ENCODE peak calls at places on chromosomes 12 and 14, in seven cellular contexts. K, H, N, C, B, G and S are unnamed samples. For H3K4me1, the result is how much of the 10 kb centered on the place peaks cover.

GRCh38 chr14:76309572-76310551 is 66.1 kb upstream of the ESRRB start:
- DNase-seq in K (no peak), H (no peak), N (no peak), C (no peak), B (no peak), G (no peak), S (peak)

GRCh38 chr14:60680511-60680910 is 31.2 kb upstream of the SIX1 start:
- DNase-seq in K (no peak), H (no peak), N (no peak), C (no peak), B (no peak), G (no peak), S (no peak)

GRCh38 chr12:87866602-87867292 is 162.5 kb downstream of the C12orf50 start:
- DNase-seq in K (no peak), H (no peak), N (no peak), C (peak), B (peak), G (no peak), S (no peak)

GRCh38 chr12:4723226-4723625 is 3.0 kb downstream of the GALNT8 start:
- DNase-seq in K (no peak), H (no peak), N (no peak), C (no peak), B (no peak), G (no peak), S (no peak)

GRCh38 chr14:91418387-91419043 is 895 bp upstream of the CCDC88C start:
- DNase-seq in K (peak), H (peak), N (peak), C (peak), B (peak), G (peak), S (peak)

GRCh38 chr12:102061096-102061555 is 665 bp downstream of the WASHC3 start:
- DNase-seq in K (peak), H (no peak), N (no peak), C (no peak), B (peak), G (no peak), S (no peak)

GRCh38 chr12:93484315-93484981 is 17.1 kb downstream of the MRPL42 start:
- DNase-seq in K (no peak), H (peak), N (no peak), C (peak), B (peak), G (no peak), S (peak)

GRCh38 chr12:26425587-26426260 is 230.4 kb downstream of the SSPN start:
- DNase-seq in K (no peak), H (no peak), N (no peak), C (no peak), B (peak), G (no peak), S (peak)

GRCh38 chr12:20523658-20524057 is 155.3 kb downstream of the PDE3A start:
- DNase-seq in K (no peak), H (no peak), N (no peak), C (no peak), B (peak), G (no peak), S (no peak)

GRCh38 chr12:45336331-45336730 is 120.4 kb downstream of the ANO6 start:
- DNase-seq in K (no peak), H (no peak), N (no peak), C (peak), B (peak), G (no peak), S (no peak)

GRCh38 chr12:103250487-103250886 is 245.3 kb downstream of the C12orf42 start:
- DNase-seq in K (no peak), H (no peak), N (no peak), C (no peak), B (no peak), G (no peak), S (no peak)

GRCh38 chr12:110744697-110745264 is 2.1 kb upstream of the PPP1CC start:
- DNase-seq in K (no peak), H (no peak), N (no peak), C (peak), B (no peak), G (no peak), S (no peak)

GRCh38 chr12:70197362-70197744 is 45.9 kb upstream of the CNOT2 start:
- DNase-seq in K (no peak), H (no peak), N (no peak), C (no peak), B (no peak), G (no peak), S (peak)

GRCh38 chr14:100769035-100769939 is 42.6 kb downstream of the DLK1 start:
- DNase-seq in K (no peak), H (no peak), N (no peak), C (no peak), B (no peak), G (no peak), S (no peak)

GRCh38 chr14:99450266-99450665 is 30.4 kb downstream of the SETD3 start:
- DNase-seq in K (no peak), H (no peak), N (no peak), C (no peak), B (no peak), G (no peak), S (no peak)

GRCh38 chr12:116832353-116832752 is 48.9 kb downstream of the HRK start:
- DNase-seq in K (no peak), H (no peak), N (no peak), C (no peak), B (no peak), G (no peak), S (no peak)
- H3K4me1 ChIP-seq in K (under half), H (under half), N (under half), C (under half), B (under half), G (under half), S (under half)

GRCh38 chr12:94855853-94856252 is 147.6 kb downstream of the NDUFA12 start:
- DNase-seq in K (no peak), H (no peak), N (no peak), C (no peak), B (no peak), G (no peak), S (no peak)
- H3K27ac ChIP-seq in K (no peak), H (no peak), N (no peak), C (no peak), B (no peak), G (no peak), S (no peak)

GRCh38 chr14:65864993-65865392 is 452.5 kb downstream of the FUT8 start:
- DNase-seq in K (no peak), H (no peak), N (no peak), C (no peak), B (no peak), G (no peak), S (no peak)
- H3K4me1 ChIP-seq in K (under half), H (under half), N (under half), C (under half), B (under half), G (under half), S (under half)

GRCh38 chr14:98269533-98269932 is 1002.5 kb downstream of the BCL11B start:
- DNase-seq in K (no peak), H (no peak), N (no peak), C (no peak), B (no peak), G (no peak), S (no peak)
- H3K27ac ChIP-seq in K (no peak), H (no peak), N (no peak), C (no peak), B (no peak), G (no peak), S (no peak)

GRCh38 chr14:54703082-54703481 is 136.2 kb downstream of the SAMD4A start:
- DNase-seq in K (no peak), H (no peak), N (no peak), C (no peak), B (no peak), G (no peak), S (no peak)
- H3K4me1 ChIP-seq in K (under half), H (under half), N (under half), C (under half), B (under half), G (under half), S (under half)

GRCh38 chr14:103741876-103742275 is 26.3 kb downstream of the ZFYVE21 start:
- DNase-seq in K (no peak), H (peak), N (no peak), C (no peak), B (no peak), G (no peak), S (no peak)

GRCh38 chr14:103739466-103739792 is 23.8 kb downstream of the ZFYVE21 start:
- DNase-seq in K (no peak), H (peak), N (no peak), C (no peak), B (no peak), G (no peak), S (no peak)

GRCh38 chr14:103742499-103743255 is 27.1 kb downstream of the ZFYVE21 start:
- DNase-seq in K (no peak), H (no peak), N (no peak), C (no peak), B (no peak), G (no peak), S (no peak)

GRCh38 chr14:103739793-103740501 is 24.3 kb downstream of the ZFYVE21 start:
- DNase-seq in K (no peak), H (peak), N (no peak), C (no peak), B (no peak), G (no peak), S (no peak)

GRCh38 chr14:103740991-103741689 is 25.5 kb downstream of the ZFYVE21 start:
- DNase-seq in K (no peak), H (peak), N (no peak), C (no peak), B (peak), G (no peak), S (no peak)
- H3K27ac ChIP-seq in K (no peak), H (no peak), N (no peak), C (no peak), B (no peak), G (peak), S (no peak)

GRCh38 chr14:74203546-74203945 is 35.7 kb upstream of the VSX2 start:
- DNase-seq in K (no peak), H (no peak), N (no peak), C (no peak), B (no peak), G (no peak), S (no peak)

GRCh38 chr14:74204481-74204880 is 34.8 kb upstream of the VSX2 start:
- DNase-seq in K (no peak), H (no peak), N (no peak), C (no peak), B (no peak), G (no peak), S (no peak)

GRCh38 chr14:74202113-74202512 is 37.1 kb upstream of the VSX2 start:
- DNase-seq in K (no peak), H (no peak), N (no peak), C (no peak), B (no peak), G (no peak), S (no peak)

DNA sequence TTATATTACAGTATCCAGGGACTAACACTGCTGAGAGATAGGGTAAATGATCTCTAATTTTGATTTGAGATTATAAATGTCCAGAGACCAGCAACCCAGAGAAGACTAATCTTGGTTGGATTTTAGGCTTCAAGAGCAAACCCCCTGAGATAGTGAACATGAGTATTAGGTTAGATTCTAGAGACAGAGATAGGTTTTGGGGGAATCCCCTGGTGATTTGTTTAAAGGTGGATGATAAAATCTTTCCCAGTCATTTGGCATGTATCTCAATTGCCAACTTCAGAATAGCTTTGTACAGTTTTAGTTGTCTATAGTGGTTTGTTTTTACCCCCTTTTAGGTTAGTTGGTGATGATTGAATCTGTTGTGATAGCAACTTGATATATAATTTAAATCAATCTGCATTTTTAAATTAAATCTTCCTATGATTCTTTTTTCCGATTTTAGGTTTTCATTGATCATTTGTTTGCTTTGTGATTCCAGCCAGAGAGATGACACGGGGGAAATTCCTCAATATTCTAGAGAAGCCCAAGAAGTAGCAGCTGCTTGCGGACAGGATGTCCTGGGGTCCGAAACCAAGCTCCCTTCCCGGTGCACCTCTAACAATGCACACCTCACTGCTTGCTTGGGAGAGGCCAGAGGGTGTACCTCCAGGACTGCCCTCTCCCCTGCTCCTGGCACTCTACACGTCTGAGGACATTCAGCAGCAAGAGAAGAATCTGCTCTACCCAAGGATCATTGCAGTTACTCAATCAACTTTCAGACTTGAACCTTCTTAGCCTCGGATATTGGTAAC is 40.6 kb upstream of the VSX2 start:
- DNase-seq in K (no peak), H (no peak), N (no peak), C (no peak), B (no peak), G (no peak), S (no peak)
- H3K4me1 ChIP-seq in K (under half), H (under half), N (under half), C (under half), B (under half), G (under half), S (under half)